ENCODE peak calls at places on chromosomes 3 and 15, in ten cellular contexts. H is HEK293T; R is H9; P is H1; I is germinal center; C is astrocyte; Q is NCI-H345; E is ELR; O is NB4; Z is activated naive CD4-positive, alpha-beta T cell. V is an unnamed sample.

GRCh38 chr15:96416934-96417759 is 86.6 kb downstream of the NR2F2 start:
- DNase-seq in H (no peak), R (peak; percentile 58), P (no peak), I (no peak), C (no peak), Q (peak; percentile 12), E (peak; percentile 41), O (peak; percentile 56), Z (no peak), V (no peak)

GRCh38 chr3:43773273-43774104 is 82.8 kb downstream of the ABHD5 start:
- DNase-seq in H (no peak), R (peak; percentile 69), P (no peak), I (no peak), C (no peak), Q (no peak), E (no peak), O (peak; percentile 52), Z (no peak), V (no peak)

GRCh38 chr3:179348325-179349013 is 960 bp downstream of the MFN1 start:
- DNase-seq in H (no peak), R (no peak), P (no peak), I (peak; percentile 79), C (no peak), Q (no peak), E (peak; percentile 13), O (peak; percentile 53), Z (no peak), V (no peak)

GRCh38 chr3:52221563-52222318 is 3.7 kb downstream of the TLR9 start:
- DNase-seq in H (no peak), R (peak; percentile 24), P (no peak), I (no peak), C (no peak), Q (no peak), E (no peak), O (no peak), Z (no peak), V (no peak)

GRCh38 chr3:184299488-184300376 is 691 bp downstream of the PSMD2 start:
- DNase-seq in H (no peak), R (no peak), P (no peak), I (no peak), C (peak; percentile 48), Q (no peak), E (peak; percentile 74), O (no peak), Z (no peak), V (no peak)

GRCh38 chr15:93420050-93420452 is 331.0 kb upstream of the RGMA start:
- DNase-seq in H (no peak), R (no peak), P (peak; percentile 5), I (no peak), C (no peak), Q (no peak), E (no peak), O (no peak), Z (no peak), V (no peak)

GRCh38 chr15:86915811-86916331 is 836.2 kb downstream of the AGBL1 start:
- DNase-seq in H (peak; percentile 46), R (peak; percentile 55), P (no peak), I (no peak), C (peak; percentile 63), Q (peak; percentile 46), E (peak; percentile 59), O (peak; percentile 69), Z (no peak), V (no peak)

GRCh38 chr3:72976182-72976825 is 20.3 kb upstream of the PPP4R2 start:
- DNase-seq in H (no peak), R (no peak), P (no peak), I (no peak), C (no peak), Q (no peak), E (peak; percentile 73), O (peak; percentile 32), Z (no peak), V (no peak)

GRCh38 chr3:22371592-22372291 is 620.7 kb upstream of the ZNF385D start:
- DNase-seq in H (no peak), R (peak; percentile 54), P (no peak), I (no peak), C (no peak), Q (no peak), E (no peak), O (no peak), Z (no peak), V (no peak)

GRCh38 chr3:72848703-72849081 is 447 bp upstream of the SHQ1 start:
- DNase-seq in H (no peak), R (no peak), P (no peak), I (peak; percentile 10), C (peak; percentile 23), Q (peak; percentile 47), E (peak; percentile 65), O (peak; percentile 60), Z (no peak), V (no peak)

GRCh38 chr3:72999971-73000370 is 3.4 kb downstream of the PPP4R2 start:
- DNase-seq in H (no peak), R (no peak), P (no peak), I (no peak), C (no peak), Q (no peak), E (no peak), O (no peak), Z (no peak), V (no peak)

GRCh38 chr3:145776782-145777408 is 384.1 kb downstream of the PLOD2 start:
- DNase-seq in H (peak; percentile 45), R (peak; percentile 49), P (peak; percentile 13), I (no peak), C (peak; percentile 40), Q (peak; percentile 46), E (peak; percentile 63), O (peak; percentile 56), Z (no peak), V (no peak)

GRCh38 chr15:66798426-66799061 is 96.5 kb downstream of the SMAD6 start:
- DNase-seq in H (no peak), R (no peak), P (no peak), I (no peak), C (peak; percentile 65), Q (no peak), E (peak; percentile 67), O (no peak), Z (no peak), V (no peak)

GRCh38 chr15:72379856-72380255 is 4.0 kb upstream of the HEXA start:
- DNase-seq in H (no peak), R (no peak), P (no peak), I (no peak), C (no peak), Q (no peak), E (no peak), O (no peak), Z (no peak), V (no peak)

V was measured in cortex of kidney.